ENCODE peak calls at places on chromosomes 5 and 9, in five cellular contexts. D, Q, M, N and V are unnamed samples.

GRCh38 chr9:37508135-37508833 is 22.5 kb downstream of the POLR1E start:
- DNase-seq in M (no peak), Q (no peak), D (no peak), N (no peak), V (no peak)

GRCh38 chr9:127878001-127878651 is 651 bp upstream of the AK1 start:
- DNase-seq in N (peak; percentile 54), M (no peak), Q (no peak), D (no peak), V (no peak)

GRCh38 chr9:121721770-121722169 is 70.3 kb downstream of the DAB2IP start:
- DNase-seq in Q (no peak), N (no peak), M (peak; percentile 79), D (no peak), V (no peak)

GRCh38 chr5:110736763-110737162 is 2.0 kb upstream of the SLC25A46 start:
- DNase-seq in Q (no peak), N (no peak), M (no peak), D (no peak), V (no peak)

GRCh38 chr9:121906074-121906520 is 187.0 kb downstream of the TTLL11 start:
- DNase-seq in N (no peak), Q (no peak), M (no peak), D (no peak), V (no peak)

GRCh38 chr9:113641100-113641885 is 177.8 kb downstream of the RGS3 start:
- DNase-seq in M (no peak), N (no peak), D (no peak), Q (no peak), V (no peak)

GRCh38 chr5:92580814-92581213 is 1000.2 kb downstream of the NR2F1-AS1 start:
- DNase-seq in D (no peak), M (no peak), N (no peak), Q (no peak), V (no peak)

GRCh38 chr5:172795401-172795977 is 24.5 kb upstream of the DUSP1 start:
- DNase-seq in N (peak; percentile 26), Q (no peak), M (peak; percentile 100), D (peak; percentile 96), V (no peak)

GRCh38 chr5:161847896-161848510 is at the start of gene GABRA1:
- DNase-seq in Q (no peak), N (peak; percentile 76), D (no peak), M (no peak), V (no peak)

GRCh38 chr5:129135633-129136032 is 41.1 kb downstream of the ISOC1 start:
- DNase-seq in D (no peak), M (no peak), Q (peak; percentile 23), N (peak; percentile 74), V (peak; percentile 48)

GRCh38 chr9:137077010-137077747 is at the start of gene UAP1L1:
- DNase-seq in D (peak; percentile 83), M (peak; percentile 60), Q (peak; percentile 77), N (peak; percentile 74), V (peak; percentile 86)

DNA sequence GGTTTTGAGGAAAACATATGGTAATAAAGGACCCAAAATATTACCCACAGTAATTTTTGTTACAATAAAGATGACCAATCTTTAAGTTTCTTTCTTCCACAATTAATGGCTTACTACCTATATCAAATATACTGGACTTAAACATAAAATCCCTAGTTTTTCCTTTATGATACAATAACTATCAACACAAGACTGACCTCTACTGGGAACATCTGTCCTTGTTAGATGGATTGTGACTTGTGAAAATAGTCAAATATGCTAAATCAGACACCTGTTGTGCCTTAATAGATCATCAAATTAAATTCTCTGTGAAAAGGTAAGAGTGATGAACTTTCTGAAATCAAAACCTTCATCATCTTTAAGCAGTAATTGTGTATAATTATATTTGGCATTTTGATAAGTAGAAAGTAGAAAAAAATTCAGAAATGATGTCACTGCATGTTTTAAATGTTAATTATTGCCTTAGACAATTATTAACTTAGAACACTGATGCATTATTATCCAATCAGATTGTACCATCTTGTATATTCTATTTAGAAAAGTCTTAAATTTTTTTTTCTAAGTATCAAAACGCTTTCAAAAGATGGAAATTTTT is 113.6 kb downstream of the DEPDC1B start:
- DNase-seq in M (peak; percentile 55), D (no peak), N (peak; percentile 33), Q (no peak), V (peak; percentile 44)
- TF ChIP-seq CTCF in M (peak; percentile 36), D (no peak), N (peak; percentile 54), Q (no peak), V (peak; percentile 35)

DNA sequence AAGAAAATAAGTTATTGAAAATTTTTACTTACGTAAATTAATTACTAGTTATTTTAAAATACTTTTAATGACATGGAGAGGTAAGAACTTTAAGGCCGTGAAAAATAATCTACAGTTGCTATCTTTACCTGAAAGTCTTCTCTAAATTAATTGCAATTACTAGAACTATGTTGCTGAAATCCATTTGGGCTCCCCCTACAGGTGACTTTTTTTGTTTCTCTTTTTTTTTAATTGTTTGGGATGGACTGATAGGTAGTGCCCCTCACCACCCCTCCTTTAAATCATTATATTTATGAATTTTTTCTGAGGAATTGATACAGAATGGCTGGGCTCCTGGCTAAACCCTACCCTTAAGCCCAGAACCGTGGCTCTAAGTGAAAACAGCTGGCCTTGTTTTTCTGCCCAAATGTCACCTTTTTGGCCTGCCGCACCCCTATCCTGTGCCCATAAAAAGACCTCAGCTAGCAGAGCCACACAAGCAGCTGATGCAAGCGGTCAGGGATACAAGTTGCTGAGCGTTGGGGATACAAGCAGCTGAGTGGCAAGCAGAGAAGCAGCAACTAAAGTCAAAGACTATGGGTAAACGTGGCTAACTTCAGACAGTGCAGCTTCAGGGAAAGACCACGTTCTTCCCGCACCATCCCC is 315.2 kb upstream of the ACO1 start:
- DNase-seq in Q (no peak), D (no peak), M (no peak), N (peak; percentile 72), V (peak; percentile 10)
- TF ChIP-seq CTCF in Q (peak; percentile 59), D (no peak), M (no peak), N (peak; percentile 74), V (peak; percentile 40)

DNA sequence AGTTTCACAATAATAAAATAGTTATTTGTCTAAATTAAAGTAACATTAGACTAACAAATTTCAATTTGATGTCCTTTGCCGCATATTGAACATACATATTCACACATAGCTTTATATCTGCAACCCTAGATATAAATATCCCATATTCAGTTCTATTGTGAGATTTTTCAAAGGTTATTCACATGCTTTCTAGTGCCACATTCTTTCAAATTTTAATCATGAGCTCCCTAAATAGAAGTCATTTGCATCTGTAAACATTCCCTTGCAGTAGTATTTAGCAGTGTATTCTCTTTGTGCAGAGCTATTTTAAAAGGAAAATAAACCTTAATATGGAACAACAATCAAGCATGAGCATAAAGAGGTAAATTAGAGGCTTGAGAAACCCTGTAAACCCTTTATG is 267.2 kb downstream of the EFNA5 start:
- DNase-seq in Q (no peak), D (no peak), M (no peak), N (no peak), V (no peak)
- TF ChIP-seq CTCF in Q (no peak), D (no peak), M (no peak), N (no peak), V (no peak)

DNA sequence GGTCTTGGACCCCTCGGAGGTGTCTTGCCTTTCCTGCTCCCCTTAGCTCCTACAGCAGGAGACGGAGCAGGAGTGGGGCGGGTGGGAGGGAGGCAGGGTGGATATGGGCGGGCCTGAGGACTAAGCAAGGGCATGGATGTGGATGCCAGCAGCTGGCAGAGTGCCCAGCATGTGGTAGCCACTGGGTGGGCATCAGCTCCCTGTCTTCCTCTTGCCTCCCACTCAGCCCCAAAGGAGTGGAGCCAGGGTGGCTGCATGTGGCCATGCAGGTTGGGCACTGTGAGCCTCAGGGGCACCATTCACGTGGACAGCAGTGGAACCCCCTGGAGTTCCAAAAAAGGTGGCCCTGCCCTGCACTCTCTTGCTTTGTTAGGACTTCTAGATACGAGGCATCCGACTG is 90.1 kb upstream of the TBCA start:
- DNase-seq in M (no peak), D (no peak), N (no peak), Q (no peak), V (no peak)
- TF ChIP-seq CTCF in M (no peak), D (no peak), N (no peak), Q (no peak), V (no peak)

GRCh38 chr5:1474875-1475543 is 29.8 kb upstream of the SLC6A3 start:
- DNase-seq in N (no peak), Q (no peak), D (peak; percentile 2), M (no peak), V (peak; percentile 3)

GRCh38 chr5:1474183-1474839 is 29.1 kb upstream of the SLC6A3 start:
- DNase-seq in N (no peak), M (no peak), D (peak; percentile 13), Q (no peak), V (peak; percentile 1)

GRCh38 chr5:1472964-1473628 is 27.9 kb upstream of the SLC6A3 start:
- DNase-seq in Q (no peak), N (no peak), D (peak; percentile 11), M (no peak), V (peak; percentile 21)

GRCh38 chr5:1471997-1472963 is 27.0 kb upstream of the SLC6A3 start:
- DNase-seq in D (peak; percentile 5), M (no peak), Q (no peak), N (no peak), V (peak; percentile 17)

DNA sequence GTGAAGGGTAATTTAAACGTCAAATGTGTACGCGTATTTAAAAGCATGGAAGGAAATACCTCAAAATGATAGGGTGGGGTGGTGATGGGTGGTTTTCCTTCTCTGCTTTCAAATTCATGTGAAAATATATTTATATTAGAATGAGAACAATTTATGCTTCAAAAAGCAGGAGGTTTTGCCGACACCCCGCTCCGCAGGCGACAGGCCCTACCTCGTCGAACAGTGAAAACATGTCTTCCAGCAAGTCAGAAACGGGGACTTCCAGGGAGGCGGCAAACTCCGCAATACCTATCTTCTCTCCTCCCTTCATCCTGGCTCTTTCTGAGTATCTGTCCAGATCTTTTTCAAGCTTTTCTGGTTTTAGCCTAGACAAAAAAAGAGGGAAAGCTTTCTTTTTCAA is 28.5 kb upstream of the SLC6A3 start:
- DNase-seq in M (no peak), D (no peak), N (no peak), Q (no peak), V (peak; percentile 2)
- TF ChIP-seq CTCF in M (no peak), D (no peak), N (no peak), Q (no peak), V (no peak)

GRCh38 chr9:28363180-28363579 is 789.9 kb upstream of the C9orf72 start:
- DNase-seq in D (no peak), Q (no peak), N (no peak), M (no peak), V (no peak)

GRCh38 chr9:28365736-28366135 is 792.5 kb upstream of the C9orf72 start:
- DNase-seq in D (no peak), M (no peak), Q (no peak), N (no peak), V (no peak)

GRCh38 chr9:28365020-28365640 is 791.8 kb upstream of the C9orf72 start:
- DNase-seq in D (no peak), M (no peak), Q (no peak), N (peak; percentile 72), V (no peak)
- TF ChIP-seq CTCF in D (no peak), M (no peak), Q (no peak), N (peak; percentile 51), V (no peak)